ENCODE peak calls at places on chromosome 13, in ten cellular contexts. One of them, this sample, is unnamed.

GRCh38 chr13:23427342-23428182 is 5.9 kb downstream of the SACS start:
- DNase-seq in AG04450: peak; percentile 73
- DNase-seq in ascending aorta: peak; percentile 88
- DNase-seq in AG10803: peak; percentile 91
- DNase-seq in Peyer's patch: no peak
- DNase-seq in upper lobe of right lung: no peak
- DNase-seq in heart left ventricle: no peak
- DNase-seq in fibroblast of the aortic adventitia: peak; percentile 94
- DNase-seq in cardiac muscle cell: no peak
- DNase-seq in tibial nerve: no peak
- DNase-seq in this sample: no peak

GRCh38 chr13:113647351-113648217 is 10.4 kb downstream of the ATP4B start:
- DNase-seq in AG10803: peak; percentile 48
- DNase-seq in fibroblast of the aortic adventitia: peak; percentile 51
- DNase-seq in upper lobe of right lung: peak; percentile 96
- DNase-seq in heart left ventricle: peak; percentile 94
- DNase-seq in ascending aorta: peak; percentile 91
- DNase-seq in Peyer's patch: no peak
- DNase-seq in tibial nerve: peak; percentile 79
- DNase-seq in AG04450: no peak
- DNase-seq in cardiac muscle cell: no peak
- DNase-seq in this sample: peak; percentile 76

GRCh38 chr13:89269737-89270136 is 1598.6 kb downstream of the SLITRK5 start:
- DNase-seq in heart left ventricle: no peak
- DNase-seq in AG04450: no peak
- DNase-seq in ascending aorta: no peak
- DNase-seq in cardiac muscle cell: no peak
- DNase-seq in upper lobe of right lung: no peak
- DNase-seq in fibroblast of the aortic adventitia: no peak
- DNase-seq in Peyer's patch: no peak
- DNase-seq in tibial nerve: no peak
- DNase-seq in AG10803: no peak
- DNase-seq in this sample: no peak

GRCh38 chr13:29474991-29475390 is 120.5 kb downstream of the SLC7A1 start:
- DNase-seq in upper lobe of right lung: no peak
- DNase-seq in ascending aorta: no peak
- DNase-seq in AG10803: peak; percentile 74
- DNase-seq in Peyer's patch: no peak
- DNase-seq in AG04450: peak; percentile 72
- DNase-seq in cardiac muscle cell: no peak
- DNase-seq in heart left ventricle: no peak
- DNase-seq in fibroblast of the aortic adventitia: peak; percentile 65
- DNase-seq in tibial nerve: no peak
- DNase-seq in this sample: no peak

GRCh38 chr13:99218969-99219368 is 18.3 kb downstream of the UBAC2 start:
- DNase-seq in heart left ventricle: no peak
- DNase-seq in AG04450: no peak
- DNase-seq in ascending aorta: no peak
- DNase-seq in Peyer's patch: peak; percentile 37
- DNase-seq in AG10803: no peak
- DNase-seq in fibroblast of the aortic adventitia: no peak
- DNase-seq in tibial nerve: no peak
- DNase-seq in cardiac muscle cell: no peak
- DNase-seq in upper lobe of right lung: no peak
- DNase-seq in this sample: no peak

GRCh38 chr13:51249767-51250741 is 27.9 kb downstream of the FAM124A start:
- DNase-seq in AG10803: no peak
- DNase-seq in heart left ventricle: no peak
- DNase-seq in cardiac muscle cell: no peak
- DNase-seq in Peyer's patch: no peak
- DNase-seq in AG04450: no peak
- DNase-seq in fibroblast of the aortic adventitia: no peak
- DNase-seq in upper lobe of right lung: no peak
- DNase-seq in tibial nerve: no peak
- DNase-seq in ascending aorta: no peak
- DNase-seq in this sample: no peak

GRCh38 chr13:112977091-112977490 is 8.1 kb downstream of the MCF2L start:
- DNase-seq in Peyer's patch: no peak
- DNase-seq in AG04450: no peak
- DNase-seq in tibial nerve: no peak
- DNase-seq in cardiac muscle cell: no peak
- DNase-seq in ascending aorta: no peak
- DNase-seq in AG10803: no peak
- DNase-seq in fibroblast of the aortic adventitia: no peak
- DNase-seq in heart left ventricle: peak; percentile 10
- DNase-seq in upper lobe of right lung: no peak
- DNase-seq in this sample: no peak

GRCh38 chr13:23723463-23723862 is 153.3 kb downstream of the TNFRSF19 start:
- DNase-seq in AG10803: peak; percentile 68
- DNase-seq in AG04450: peak; percentile 41
- DNase-seq in cardiac muscle cell: no peak
- DNase-seq in ascending aorta: no peak
- DNase-seq in Peyer's patch: no peak
- DNase-seq in upper lobe of right lung: no peak
- DNase-seq in tibial nerve: no peak
- DNase-seq in fibroblast of the aortic adventitia: peak; percentile 70
- DNase-seq in heart left ventricle: no peak
- DNase-seq in this sample: no peak

GRCh38 chr13:98443329-98443728 is 133.6 kb downstream of the STK24 start:
- DNase-seq in ascending aorta: no peak
- DNase-seq in AG04450: peak; percentile 26
- DNase-seq in tibial nerve: no peak
- DNase-seq in cardiac muscle cell: no peak
- DNase-seq in upper lobe of right lung: no peak
- DNase-seq in AG10803: peak; percentile 82
- DNase-seq in Peyer's patch: no peak
- DNase-seq in heart left ventricle: no peak
- DNase-seq in fibroblast of the aortic adventitia: peak; percentile 71
- DNase-seq in this sample: no peak

GRCh38 chr13:113273856-113274590 is 23.0 kb upstream of the LAMP1 start:
- DNase-seq in AG10803: peak; percentile 56
- DNase-seq in fibroblast of the aortic adventitia: peak; percentile 72
- DNase-seq in Peyer's patch: no peak
- DNase-seq in heart left ventricle: no peak
- DNase-seq in tibial nerve: no peak
- DNase-seq in AG04450: no peak
- DNase-seq in cardiac muscle cell: no peak
- DNase-seq in ascending aorta: no peak
- DNase-seq in upper lobe of right lung: peak; percentile 76
- DNase-seq in this sample: no peak

GRCh38 chr13:74132152-74132767 is 1.9 kb downstream of the KLF12 start:
- DNase-seq in cardiac muscle cell: no peak
- DNase-seq in tibial nerve: no peak
- DNase-seq in heart left ventricle: no peak
- DNase-seq in AG10803: no peak
- DNase-seq in AG04450: no peak
- DNase-seq in Peyer's patch: peak; percentile 46
- DNase-seq in ascending aorta: no peak
- DNase-seq in upper lobe of right lung: no peak
- DNase-seq in fibroblast of the aortic adventitia: peak; percentile 67
- DNase-seq in this sample: no peak
- H3K4me3 ChIP-seq in cardiac muscle cell: peak overlapping the region; percentile 95
- H3K4me3 ChIP-seq in tibial nerve: peak overlapping the region; percentile 62
- H3K4me3 ChIP-seq in heart left ventricle: peak overlapping the region; percentile 86
- H3K4me3 ChIP-seq in AG10803: peak overlapping the region; percentile 91
- H3K4me3 ChIP-seq in AG04450: peak overlapping the region; percentile 87
- H3K4me3 ChIP-seq in Peyer's patch: peak overlapping the region; percentile 92
- H3K4me3 ChIP-seq in ascending aorta: peak overlapping the region; percentile 92
- H3K4me3 ChIP-seq in upper lobe of right lung: peak overlapping the region; percentile 79
- H3K4me3 ChIP-seq in fibroblast of the aortic adventitia: peak overlapping the region; percentile 95
- H3K4me3 ChIP-seq in this sample: peak overlapping the region; percentile 89

GRCh38 chr13:44857736-44858135 is 131.5 kb downstream of the NUFIP1 start:
- DNase-seq in cardiac muscle cell: no peak
- DNase-seq in upper lobe of right lung: no peak
- DNase-seq in tibial nerve: no peak
- DNase-seq in ascending aorta: no peak
- DNase-seq in AG10803: no peak
- DNase-seq in heart left ventricle: no peak
- DNase-seq in AG04450: no peak
- DNase-seq in Peyer's patch: no peak
- DNase-seq in fibroblast of the aortic adventitia: no peak
- DNase-seq in this sample: no peak

GRCh38 chr13:44854264-44855060 is 134.8 kb downstream of the NUFIP1 start:
- DNase-seq in AG10803: no peak
- DNase-seq in cardiac muscle cell: peak; percentile 15
- DNase-seq in tibial nerve: no peak
- DNase-seq in ascending aorta: no peak
- DNase-seq in Peyer's patch: no peak
- DNase-seq in heart left ventricle: peak; percentile 72
- DNase-seq in fibroblast of the aortic adventitia: no peak
- DNase-seq in AG04450: no peak
- DNase-seq in upper lobe of right lung: peak; percentile 77
- DNase-seq in this sample: peak; percentile 94

GRCh38 chr13:44857061-44857460 is 132.2 kb downstream of the NUFIP1 start:
- DNase-seq in fibroblast of the aortic adventitia: no peak
- DNase-seq in cardiac muscle cell: no peak
- DNase-seq in upper lobe of right lung: no peak
- DNase-seq in tibial nerve: no peak
- DNase-seq in ascending aorta: no peak
- DNase-seq in heart left ventricle: no peak
- DNase-seq in AG10803: no peak
- DNase-seq in Peyer's patch: no peak
- DNase-seq in AG04450: no peak
- DNase-seq in this sample: no peak

GRCh38 chr13:44855860-44856259 is 133.4 kb downstream of the NUFIP1 start:
- DNase-seq in ascending aorta: no peak
- DNase-seq in cardiac muscle cell: no peak
- DNase-seq in fibroblast of the aortic adventitia: no peak
- DNase-seq in AG04450: no peak
- DNase-seq in AG10803: no peak
- DNase-seq in upper lobe of right lung: no peak
- DNase-seq in heart left ventricle: no peak
- DNase-seq in tibial nerve: no peak
- DNase-seq in Peyer's patch: no peak
- DNase-seq in this sample: no peak

DNA sequence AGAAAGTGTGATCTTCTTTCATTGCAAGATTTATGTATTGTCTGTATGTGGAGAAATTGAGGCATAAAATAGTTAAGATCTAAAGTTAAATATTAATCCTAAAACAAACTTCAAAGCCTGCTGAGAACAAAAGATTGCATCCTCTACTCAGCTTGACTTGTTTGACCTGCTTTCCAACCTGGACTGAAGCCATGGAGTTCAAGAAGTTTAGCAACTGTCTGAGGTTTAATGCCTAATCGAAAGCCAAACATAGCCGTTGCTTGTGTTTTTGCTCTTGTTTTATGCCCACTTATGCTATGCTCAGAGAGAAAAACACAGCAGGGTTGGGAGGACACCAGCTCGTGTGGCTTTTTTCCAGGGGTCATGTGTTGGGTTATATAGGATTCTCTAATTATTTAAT is 135.6 kb downstream of the NUFIP1 start:
- DNase-seq in tibial nerve: no peak
- DNase-seq in Peyer's patch: no peak
- DNase-seq in upper lobe of right lung: no peak
- DNase-seq in cardiac muscle cell: no peak
- DNase-seq in AG10803: peak; percentile 43
- DNase-seq in fibroblast of the aortic adventitia: no peak
- DNase-seq in AG04450: no peak
- DNase-seq in ascending aorta: no peak
- DNase-seq in heart left ventricle: no peak
- DNase-seq in this sample: no peak
- H3K4me3 ChIP-seq in tibial nerve: no peak overlapping the region
- H3K4me3 ChIP-seq in Peyer's patch: no peak overlapping the region
- H3K4me3 ChIP-seq in upper lobe of right lung: no peak overlapping the region
- H3K4me3 ChIP-seq in cardiac muscle cell: no peak overlapping the region
- H3K4me3 ChIP-seq in AG10803: no peak overlapping the region
- H3K4me3 ChIP-seq in fibroblast of the aortic adventitia: no peak overlapping the region
- H3K4me3 ChIP-seq in AG04450: no peak overlapping the region
- H3K4me3 ChIP-seq in ascending aorta: no peak overlapping the region
- H3K4me3 ChIP-seq in heart left ventricle: no peak overlapping the region
- H3K4me3 ChIP-seq in this sample: peak overlapping the region; percentile 41

DNA sequence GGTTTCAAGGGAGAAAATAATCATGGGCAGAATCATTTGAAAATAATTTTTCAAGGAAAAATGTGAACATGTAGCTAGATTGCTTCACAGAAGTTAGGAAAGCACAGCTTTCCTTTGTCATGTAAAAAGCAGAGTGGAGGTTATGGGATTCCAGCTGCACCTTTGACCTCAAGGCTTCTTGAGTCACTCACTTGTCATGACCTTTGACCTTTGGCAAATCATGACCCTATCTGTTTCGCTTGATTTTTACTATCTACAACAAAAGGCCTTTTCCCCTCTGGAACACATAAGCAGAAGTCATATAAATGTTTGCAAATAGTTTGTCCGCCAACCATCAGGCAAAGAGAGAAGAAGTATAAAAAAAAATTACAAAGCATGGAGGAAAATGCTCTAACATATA is 210.7 kb upstream of the MIR17HG start:
- DNase-seq in Peyer's patch: no peak
- DNase-seq in AG10803: no peak
- DNase-seq in tibial nerve: no peak
- DNase-seq in AG04450: no peak
- DNase-seq in cardiac muscle cell: no peak
- DNase-seq in heart left ventricle: no peak
- DNase-seq in fibroblast of the aortic adventitia: no peak
- DNase-seq in ascending aorta: no peak
- DNase-seq in upper lobe of right lung: no peak
- DNase-seq in this sample: no peak
- H3K4me3 ChIP-seq in Peyer's patch: no peak overlapping the region
- H3K4me3 ChIP-seq in AG10803: no peak overlapping the region
- H3K4me3 ChIP-seq in tibial nerve: no peak overlapping the region
- H3K4me3 ChIP-seq in AG04450: no peak overlapping the region
- H3K4me3 ChIP-seq in cardiac muscle cell: no peak overlapping the region
- H3K4me3 ChIP-seq in heart left ventricle: no peak overlapping the region
- H3K4me3 ChIP-seq in fibroblast of the aortic adventitia: no peak overlapping the region
- H3K4me3 ChIP-seq in ascending aorta: no peak overlapping the region
- H3K4me3 ChIP-seq in upper lobe of right lung: no peak overlapping the region
- H3K4me3 ChIP-seq in this sample: no peak overlapping the region

GRCh38 chr13:39601636-39602035 is 1.4 kb downstream of the LHFPL6 start:
- DNase-seq in AG04450: no peak
- DNase-seq in heart left ventricle: no peak
- DNase-seq in tibial nerve: no peak
- DNase-seq in ascending aorta: no peak
- DNase-seq in upper lobe of right lung: no peak
- DNase-seq in Peyer's patch: no peak
- DNase-seq in cardiac muscle cell: no peak
- DNase-seq in fibroblast of the aortic adventitia: no peak
- DNase-seq in AG10803: no peak
- DNase-seq in this sample: no peak
- H3K4me3 ChIP-seq in AG04450: peak overlapping the region; percentile 88
- H3K4me3 ChIP-seq in heart left ventricle: peak overlapping the region; percentile 80
- H3K4me3 ChIP-seq in tibial nerve: peak overlapping the region; percentile 80
- H3K4me3 ChIP-seq in ascending aorta: peak overlapping the region; percentile 82
- H3K4me3 ChIP-seq in upper lobe of right lung: peak overlapping the region; percentile 89
- H3K4me3 ChIP-seq in Peyer's patch: no peak overlapping the region
- H3K4me3 ChIP-seq in cardiac muscle cell: peak overlapping the region; percentile 75
- H3K4me3 ChIP-seq in fibroblast of the aortic adventitia: peak overlapping the region; percentile 90
- H3K4me3 ChIP-seq in AG10803: peak overlapping the region; percentile 83
- H3K4me3 ChIP-seq in this sample: peak overlapping the region; percentile 85

GRCh38 chr13:42984691-42985090 is 7.3 kb downstream of the EPSTI1 start:
- DNase-seq in upper lobe of right lung: no peak
- DNase-seq in ascending aorta: no peak
- DNase-seq in fibroblast of the aortic adventitia: no peak
- DNase-seq in AG10803: no peak
- DNase-seq in Peyer's patch: no peak
- DNase-seq in tibial nerve: no peak
- DNase-seq in cardiac muscle cell: no peak
- DNase-seq in AG04450: no peak
- DNase-seq in heart left ventricle: no peak
- DNase-seq in this sample: no peak
- H3K4me3 ChIP-seq in upper lobe of right lung: no peak overlapping the region
- H3K4me3 ChIP-seq in ascending aorta: no peak overlapping the region
- H3K4me3 ChIP-seq in fibroblast of the aortic adventitia: no peak overlapping the region
- H3K4me3 ChIP-seq in AG10803: no peak overlapping the region
- H3K4me3 ChIP-seq in Peyer's patch: no peak overlapping the region
- H3K4me3 ChIP-seq in tibial nerve: no peak overlapping the region
- H3K4me3 ChIP-seq in cardiac muscle cell: no peak overlapping the region
- H3K4me3 ChIP-seq in AG04450: no peak overlapping the region
- H3K4me3 ChIP-seq in heart left ventricle: no peak overlapping the region
- H3K4me3 ChIP-seq in this sample: no peak overlapping the region

GRCh38 chr13:44306401-44307192 is 67.0 kb upstream of the SERP2 start:
- DNase-seq in Peyer's patch: no peak
- DNase-seq in AG10803: peak; percentile 87
- DNase-seq in tibial nerve: peak; percentile 38
- DNase-seq in ascending aorta: peak; percentile 90
- DNase-seq in heart left ventricle: peak; percentile 62
- DNase-seq in fibroblast of the aortic adventitia: peak; percentile 99
- DNase-seq in AG04450: peak; percentile 81
- DNase-seq in upper lobe of right lung: peak; percentile 66
- DNase-seq in cardiac muscle cell: peak; percentile 22
- DNase-seq in this sample: peak; percentile 45
- H3K4me3 ChIP-seq in Peyer's patch: no peak overlapping the region
- H3K4me3 ChIP-seq in AG10803: peak overlapping the region; percentile 13
- H3K4me3 ChIP-seq in tibial nerve: no peak overlapping the region
- H3K4me3 ChIP-seq in ascending aorta: no peak overlapping the region
- H3K4me3 ChIP-seq in heart left ventricle: no peak overlapping the region
- H3K4me3 ChIP-seq in fibroblast of the aortic adventitia: no peak overlapping the region
- H3K4me3 ChIP-seq in AG04450: no peak overlapping the region
- H3K4me3 ChIP-seq in upper lobe of right lung: no peak overlapping the region
- H3K4me3 ChIP-seq in cardiac muscle cell: no peak overlapping the region
- H3K4me3 ChIP-seq in this sample: no peak overlapping the region